ENCODE peak calls at places on chromosome 1, in eight cellular contexts. One of them, this sample, is unnamed.

GRCh38 chr1:59669752-59670312 is 144.9 kb upstream of the HOOK1 start:
- DNase-seq in transverse colon: no peak
- DNase-seq in ovary: peak; percentile 61
- DNase-seq in suprapubic skin: no peak
- DNase-seq in body of pancreas: peak; percentile 55
- DNase-seq in heart left ventricle: peak; percentile 63
- DNase-seq in breast epithelium: no peak
- DNase-seq in tibial nerve: peak; percentile 36
- DNase-seq in this sample: no peak

GRCh38 chr1:198232407-198232806 is 75.6 kb downstream of the NEK7 start:
- DNase-seq in transverse colon: no peak
- DNase-seq in tibial nerve: no peak
- DNase-seq in heart left ventricle: no peak
- DNase-seq in body of pancreas: no peak
- DNase-seq in breast epithelium: no peak
- DNase-seq in ovary: no peak
- DNase-seq in suprapubic skin: no peak
- DNase-seq in this sample: no peak

GRCh38 chr1:53328009-53328489 is at the start of gene LRP8:
- DNase-seq in heart left ventricle: peak; percentile 78
- DNase-seq in transverse colon: peak; percentile 76
- DNase-seq in body of pancreas: peak; percentile 66
- DNase-seq in breast epithelium: no peak
- DNase-seq in ovary: peak; percentile 66
- DNase-seq in tibial nerve: peak; percentile 30
- DNase-seq in suprapubic skin: peak; percentile 76
- DNase-seq in this sample: peak; percentile 61

GRCh38 chr1:83882906-83883305 is 116.0 kb downstream of the TTLL7 start:
- DNase-seq in tibial nerve: no peak
- DNase-seq in breast epithelium: no peak
- DNase-seq in suprapubic skin: no peak
- DNase-seq in heart left ventricle: peak; percentile 22
- DNase-seq in body of pancreas: peak; percentile 8
- DNase-seq in ovary: no peak
- DNase-seq in transverse colon: peak; percentile 14
- DNase-seq in this sample: peak; percentile 58

GRCh38 chr1:87612966-87613365 is 284.3 kb downstream of the LMO4 start:
- DNase-seq in transverse colon: no peak
- DNase-seq in tibial nerve: no peak
- DNase-seq in body of pancreas: no peak
- DNase-seq in ovary: no peak
- DNase-seq in breast epithelium: no peak
- DNase-seq in heart left ventricle: no peak
- DNase-seq in suprapubic skin: no peak
- DNase-seq in this sample: no peak

GRCh38 chr1:62325076-62325475 is 5.8 kb upstream of the KANK4 start:
- DNase-seq in ovary: no peak
- DNase-seq in heart left ventricle: no peak
- DNase-seq in suprapubic skin: no peak
- DNase-seq in breast epithelium: no peak
- DNase-seq in tibial nerve: no peak
- DNase-seq in transverse colon: no peak
- DNase-seq in body of pancreas: no peak
- DNase-seq in this sample: no peak

GRCh38 chr1:102566182-102566581 is 542.1 kb downstream of the COL11A1 start:
- DNase-seq in tibial nerve: no peak
- DNase-seq in body of pancreas: no peak
- DNase-seq in ovary: no peak
- DNase-seq in suprapubic skin: no peak
- DNase-seq in breast epithelium: no peak
- DNase-seq in transverse colon: no peak
- DNase-seq in heart left ventricle: no peak
- DNase-seq in this sample: no peak

GRCh38 chr1:34426325-34426896 is 249.7 kb downstream of the C1orf94 start:
- DNase-seq in breast epithelium: no peak
- DNase-seq in body of pancreas: no peak
- DNase-seq in transverse colon: no peak
- DNase-seq in tibial nerve: no peak
- DNase-seq in ovary: no peak
- DNase-seq in heart left ventricle: no peak
- DNase-seq in suprapubic skin: no peak
- DNase-seq in this sample: no peak

GRCh38 chr1:39554277-39554676 is 22.3 kb downstream of the PABPC4 start:
- DNase-seq in body of pancreas: no peak
- DNase-seq in suprapubic skin: no peak
- DNase-seq in transverse colon: no peak
- DNase-seq in tibial nerve: no peak
- DNase-seq in ovary: no peak
- DNase-seq in breast epithelium: no peak
- DNase-seq in heart left ventricle: no peak
- DNase-seq in this sample: no peak

GRCh38 chr1:177705839-177706238 is 264.0 kb downstream of the SEC16B start:
- DNase-seq in suprapubic skin: no peak
- DNase-seq in body of pancreas: no peak
- DNase-seq in transverse colon: no peak
- DNase-seq in tibial nerve: no peak
- DNase-seq in ovary: no peak
- DNase-seq in heart left ventricle: no peak
- DNase-seq in breast epithelium: no peak
- DNase-seq in this sample: no peak

GRCh38 chr1:177710973-177711372 is 258.9 kb downstream of the SEC16B start:
- DNase-seq in heart left ventricle: no peak
- DNase-seq in transverse colon: no peak
- DNase-seq in tibial nerve: no peak
- DNase-seq in breast epithelium: no peak
- DNase-seq in ovary: no peak
- DNase-seq in suprapubic skin: no peak
- DNase-seq in body of pancreas: no peak
- DNase-seq in this sample: no peak

GRCh38 chr1:177703888-177704446 is 265.9 kb downstream of the SEC16B start:
- DNase-seq in transverse colon: no peak
- DNase-seq in body of pancreas: no peak
- DNase-seq in suprapubic skin: no peak
- DNase-seq in ovary: no peak
- DNase-seq in breast epithelium: no peak
- DNase-seq in tibial nerve: no peak
- DNase-seq in heart left ventricle: no peak
- DNase-seq in this sample: no peak

GRCh38 chr1:177701654-177702353 is 268.1 kb downstream of the SEC16B start:
- DNase-seq in tibial nerve: no peak
- DNase-seq in suprapubic skin: no peak
- DNase-seq in body of pancreas: no peak
- DNase-seq in transverse colon: no peak
- DNase-seq in breast epithelium: no peak
- DNase-seq in heart left ventricle: no peak
- DNase-seq in ovary: no peak
- DNase-seq in this sample: peak; percentile 54

GRCh38 chr1:177706977-177707376 is 262.9 kb downstream of the SEC16B start:
- DNase-seq in heart left ventricle: no peak
- DNase-seq in tibial nerve: no peak
- DNase-seq in breast epithelium: no peak
- DNase-seq in suprapubic skin: no peak
- DNase-seq in body of pancreas: no peak
- DNase-seq in ovary: no peak
- DNase-seq in transverse colon: no peak
- DNase-seq in this sample: peak; percentile 78
- TF ChIP-seq POLR2A in heart left ventricle: no peak
- TF ChIP-seq POLR2A in tibial nerve: no peak
- TF ChIP-seq POLR2A in breast epithelium: no peak
- TF ChIP-seq POLR2A in suprapubic skin: no peak
- TF ChIP-seq POLR2A in body of pancreas: no peak
- TF ChIP-seq POLR2A in ovary: no peak
- TF ChIP-seq POLR2A in transverse colon: no peak
- TF ChIP-seq POLR2A in this sample: no peak

GRCh38 chr1:24092979-24093378 is 19.0 kb downstream of the MYOM3 start:
- DNase-seq in suprapubic skin: no peak
- DNase-seq in ovary: no peak
- DNase-seq in heart left ventricle: no peak
- DNase-seq in transverse colon: no peak
- DNase-seq in tibial nerve: no peak
- DNase-seq in body of pancreas: no peak
- DNase-seq in breast epithelium: no peak
- DNase-seq in this sample: no peak

GRCh38 chr1:24095140-24095859 is 16.6 kb downstream of the MYOM3 start:
- DNase-seq in heart left ventricle: no peak
- DNase-seq in breast epithelium: no peak
- DNase-seq in body of pancreas: no peak
- DNase-seq in transverse colon: no peak
- DNase-seq in ovary: no peak
- DNase-seq in tibial nerve: no peak
- DNase-seq in suprapubic skin: no peak
- DNase-seq in this sample: no peak

GRCh38 chr1:24093762-24094161 is 18.2 kb downstream of the MYOM3 start:
- DNase-seq in ovary: no peak
- DNase-seq in transverse colon: no peak
- DNase-seq in suprapubic skin: peak; percentile 45
- DNase-seq in tibial nerve: no peak
- DNase-seq in body of pancreas: no peak
- DNase-seq in heart left ventricle: no peak
- DNase-seq in breast epithelium: no peak
- DNase-seq in this sample: no peak

GRCh38 chr1:24096009-24096736 is 15.8 kb downstream of the MYOM3 start:
- DNase-seq in tibial nerve: no peak
- DNase-seq in body of pancreas: no peak
- DNase-seq in breast epithelium: no peak
- DNase-seq in transverse colon: no peak
- DNase-seq in ovary: no peak
- DNase-seq in suprapubic skin: no peak
- DNase-seq in heart left ventricle: peak; percentile 85
- DNase-seq in this sample: no peak

DNA sequence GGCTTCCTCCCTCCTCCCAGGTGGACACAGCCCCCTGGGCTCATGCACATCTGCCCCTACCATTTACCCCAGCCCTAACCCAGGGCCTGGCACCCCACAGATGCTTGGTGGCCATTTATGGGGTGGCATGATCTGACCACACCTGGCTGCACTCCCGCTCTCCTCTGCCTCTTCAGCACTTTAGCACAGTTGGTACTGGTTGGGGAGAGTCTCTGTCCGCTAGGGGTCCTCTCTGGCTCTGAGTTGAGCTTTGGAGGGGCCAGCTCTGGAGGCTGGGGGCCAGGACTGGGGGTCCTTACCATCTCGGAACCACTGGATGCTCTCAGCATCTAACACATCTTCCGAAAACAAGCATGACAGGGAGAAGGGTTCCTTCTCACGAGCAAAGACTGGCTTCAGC is 17.4 kb downstream of the MYOM3 start:
- DNase-seq in ovary: no peak
- DNase-seq in tibial nerve: no peak
- DNase-seq in body of pancreas: no peak
- DNase-seq in heart left ventricle: no peak
- DNase-seq in transverse colon: no peak
- DNase-seq in breast epithelium: no peak
- DNase-seq in suprapubic skin: no peak
- DNase-seq in this sample: no peak
- TF ChIP-seq CTCF in ovary: no peak
- TF ChIP-seq CTCF in tibial nerve: no peak
- TF ChIP-seq CTCF in body of pancreas: no peak
- TF ChIP-seq CTCF in heart left ventricle: no peak
- TF ChIP-seq CTCF in transverse colon: no peak
- TF ChIP-seq CTCF in breast epithelium: no peak
- TF ChIP-seq CTCF in suprapubic skin: no peak
- TF ChIP-seq CTCF in this sample: no peak

GRCh38 chr1:109819906-109820305 is 56.2 kb upstream of the EPS8L3 start:
- DNase-seq in tibial nerve: no peak
- DNase-seq in transverse colon: no peak
- DNase-seq in breast epithelium: no peak
- DNase-seq in ovary: no peak
- DNase-seq in suprapubic skin: no peak
- DNase-seq in body of pancreas: no peak
- DNase-seq in heart left ventricle: no peak
- DNase-seq in this sample: no peak

GRCh38 chr1:109821221-109821669 is 57.5 kb upstream of the EPS8L3 start:
- DNase-seq in tibial nerve: peak; percentile 42
- DNase-seq in ovary: peak; percentile 31
- DNase-seq in suprapubic skin: peak; percentile 92
- DNase-seq in transverse colon: peak; percentile 34
- DNase-seq in breast epithelium: peak; percentile 61
- DNase-seq in body of pancreas: peak; percentile 58
- DNase-seq in heart left ventricle: peak; percentile 69
- DNase-seq in this sample: peak; percentile 48

GRCh38 chr1:109823543-109824348 is 60.0 kb upstream of the EPS8L3 start:
- DNase-seq in ovary: peak; percentile 56
- DNase-seq in suprapubic skin: no peak
- DNase-seq in heart left ventricle: peak; percentile 69
- DNase-seq in breast epithelium: no peak
- DNase-seq in transverse colon: no peak
- DNase-seq in tibial nerve: peak; percentile 37
- DNase-seq in body of pancreas: peak; percentile 20
- DNase-seq in this sample: peak; percentile 64

GRCh38 chr1:109822749-109823542 is 59.2 kb upstream of the EPS8L3 start:
- DNase-seq in breast epithelium: no peak
- DNase-seq in tibial nerve: no peak
- DNase-seq in ovary: no peak
- DNase-seq in transverse colon: no peak
- DNase-seq in suprapubic skin: no peak
- DNase-seq in body of pancreas: no peak
- DNase-seq in heart left ventricle: no peak
- DNase-seq in this sample: no peak

GRCh38 chr1:109821831-109822745 is 58.4 kb upstream of the EPS8L3 start:
- DNase-seq in heart left ventricle: peak; percentile 65
- DNase-seq in breast epithelium: no peak
- DNase-seq in ovary: no peak
- DNase-seq in tibial nerve: no peak
- DNase-seq in transverse colon: no peak
- DNase-seq in suprapubic skin: peak; percentile 81
- DNase-seq in body of pancreas: peak; percentile 55
- DNase-seq in this sample: peak; percentile 29
- TF ChIP-seq POLR2A in heart left ventricle: no peak
- TF ChIP-seq POLR2A in breast epithelium: no peak
- TF ChIP-seq POLR2A in ovary: no peak
- TF ChIP-seq POLR2A in tibial nerve: no peak
- TF ChIP-seq POLR2A in transverse colon: no peak
- TF ChIP-seq POLR2A in suprapubic skin: no peak
- TF ChIP-seq POLR2A in body of pancreas: no peak
- TF ChIP-seq POLR2A in this sample: no peak

DNA sequence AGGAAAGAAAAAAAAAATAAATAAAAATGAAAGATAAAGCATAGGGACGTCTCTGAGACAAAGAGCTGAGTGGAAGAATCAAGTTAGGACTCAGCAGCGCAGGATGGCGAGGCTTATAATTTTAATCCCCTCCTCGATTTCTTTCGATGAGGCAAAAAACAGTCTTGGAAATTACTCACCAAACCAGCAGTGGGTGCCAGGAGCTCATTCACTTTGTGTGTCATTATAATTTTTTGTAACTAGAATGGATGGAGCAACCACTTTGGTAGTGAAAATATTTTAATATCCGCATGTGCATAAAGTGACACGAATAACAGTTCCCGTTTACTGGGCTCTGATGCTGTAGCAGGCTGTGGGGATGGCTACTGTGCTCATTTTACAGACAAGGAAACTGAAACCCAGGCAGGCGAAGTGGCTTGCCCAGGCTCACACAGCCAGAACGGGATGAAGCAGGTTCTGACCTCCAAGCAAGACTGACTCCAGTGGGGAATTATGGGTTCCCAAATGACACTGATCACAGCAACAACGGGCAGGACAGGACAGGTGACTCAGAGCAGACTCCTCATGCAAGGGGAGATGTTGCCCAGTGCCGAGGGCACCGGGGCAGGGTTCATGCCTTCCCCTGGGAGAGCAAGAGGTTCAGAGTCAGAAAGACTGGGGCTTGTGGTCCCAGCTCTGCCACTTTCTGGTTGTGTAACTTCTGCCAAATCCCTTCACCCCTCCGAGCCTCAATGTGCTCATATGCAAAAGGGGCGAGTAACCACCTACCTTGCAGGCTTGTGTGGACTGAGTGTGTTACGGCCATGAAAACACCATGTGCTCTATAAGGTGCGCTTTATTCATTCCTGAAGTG is 63.6 kb downstream of the RUNX3 start:
- DNase-seq in tibial nerve: no peak
- DNase-seq in ovary: no peak
- DNase-seq in transverse colon: no peak
- DNase-seq in suprapubic skin: no peak
- DNase-seq in heart left ventricle: no peak
- DNase-seq in body of pancreas: no peak
- DNase-seq in breast epithelium: no peak
- DNase-seq in this sample: no peak
- TF ChIP-seq CTCF in tibial nerve: no peak
- TF ChIP-seq CTCF in ovary: no peak
- TF ChIP-seq CTCF in transverse colon: no peak
- TF ChIP-seq CTCF in suprapubic skin: no peak
- TF ChIP-seq CTCF in heart left ventricle: no peak
- TF ChIP-seq CTCF in body of pancreas: no peak
- TF ChIP-seq CTCF in breast epithelium: no peak
- TF ChIP-seq CTCF in this sample: no peak